ENCODE peak calls at places on chromosomes 12 and 14, in eight cellular contexts. One of them, this sample, is unnamed. For H3K27me3 and H3K9me3, the result is how much of the 10 kb centered on the place peaks cover.

GRCh38 chr12:28172434-28173030 is 17.7 kb upstream of the CCDC91 start:
- DNase-seq in DND-41: peak
- DNase-seq in fibroblast of lung: peak
- DNase-seq in body of pancreas: peak
- DNase-seq in lower lobe of right lung: no peak
- DNase-seq in spleen: no peak
- DNase-seq in suprapubic skin: no peak
- DNase-seq in tibial artery: no peak
- DNase-seq in this sample: peak

GRCh38 chr14:105883066-105884005 is 357.0 kb downstream of the TMEM121 start:
- DNase-seq in DND-41: no peak
- DNase-seq in fibroblast of lung: no peak
- DNase-seq in body of pancreas: no peak
- DNase-seq in lower lobe of right lung: peak
- DNase-seq in spleen: peak
- DNase-seq in suprapubic skin: peak
- DNase-seq in tibial artery: peak
- DNase-seq in this sample: no peak

GRCh38 chr14:94109915-94110250 is 653 bp upstream of the IFI27 start:
- DNase-seq in DND-41: no peak
- DNase-seq in fibroblast of lung: no peak
- DNase-seq in body of pancreas: no peak
- DNase-seq in lower lobe of right lung: no peak
- DNase-seq in spleen: no peak
- DNase-seq in suprapubic skin: no peak
- DNase-seq in tibial artery: no peak
- DNase-seq in this sample: no peak

GRCh38 chr14:95901014-95901413 is 24.4 kb downstream of the TUNAR start:
- DNase-seq in DND-41: no peak
- DNase-seq in fibroblast of lung: no peak
- DNase-seq in body of pancreas: no peak
- DNase-seq in lower lobe of right lung: no peak
- DNase-seq in spleen: no peak
- DNase-seq in suprapubic skin: peak
- DNase-seq in tibial artery: no peak
- DNase-seq in this sample: no peak

GRCh38 chr12:54030889-54031860 is 1.7 kb upstream of the HOXC5 start:
- DNase-seq in DND-41: no peak
- DNase-seq in fibroblast of lung: peak
- DNase-seq in body of pancreas: no peak
- DNase-seq in lower lobe of right lung: no peak
- DNase-seq in spleen: peak
- DNase-seq in suprapubic skin: no peak
- DNase-seq in tibial artery: peak
- DNase-seq in this sample: no peak

GRCh38 chr14:106268013-106268727 is 741.8 kb downstream of the TMEM121 start:
- DNase-seq in DND-41: peak
- DNase-seq in fibroblast of lung: no peak
- DNase-seq in body of pancreas: no peak
- DNase-seq in lower lobe of right lung: peak
- DNase-seq in spleen: peak
- DNase-seq in suprapubic skin: no peak
- DNase-seq in tibial artery: no peak
- DNase-seq in this sample: no peak

GRCh38 chr12:49049566-49050224 is 10.9 kb downstream of the KMT2D start:
- DNase-seq in DND-41: no peak
- DNase-seq in fibroblast of lung: peak
- DNase-seq in body of pancreas: no peak
- DNase-seq in lower lobe of right lung: peak
- DNase-seq in spleen: peak
- DNase-seq in suprapubic skin: no peak
- DNase-seq in tibial artery: no peak
- DNase-seq in this sample: no peak

GRCh38 chr12:115163710-115164109 is 479.7 kb upstream of the TBX3 start:
- DNase-seq in DND-41: no peak
- DNase-seq in fibroblast of lung: no peak
- DNase-seq in body of pancreas: no peak
- DNase-seq in lower lobe of right lung: no peak
- DNase-seq in spleen: no peak
- DNase-seq in suprapubic skin: no peak
- DNase-seq in tibial artery: no peak
- DNase-seq in this sample: no peak

GRCh38 chr14:91968280-91968679 is 20.8 kb upstream of the FBLN5 start:
- DNase-seq in DND-41: no peak
- DNase-seq in fibroblast of lung: no peak
- DNase-seq in body of pancreas: no peak
- DNase-seq in lower lobe of right lung: no peak
- DNase-seq in spleen: no peak
- DNase-seq in suprapubic skin: no peak
- DNase-seq in tibial artery: no peak
- DNase-seq in this sample: no peak

GRCh38 chr12:99450231-99450630 is 197.3 kb upstream of the GARIN6 start:
- DNase-seq in DND-41: no peak
- DNase-seq in fibroblast of lung: no peak
- DNase-seq in body of pancreas: no peak
- DNase-seq in lower lobe of right lung: no peak
- DNase-seq in spleen: no peak
- DNase-seq in suprapubic skin: no peak
- DNase-seq in tibial artery: no peak
- DNase-seq in this sample: no peak

GRCh38 chr14:75979071-75979571 is 2.7 kb downstream of the TGFB3 start:
- DNase-seq in DND-41: peak
- DNase-seq in fibroblast of lung: peak
- DNase-seq in body of pancreas: peak
- DNase-seq in lower lobe of right lung: no peak
- DNase-seq in spleen: peak
- DNase-seq in suprapubic skin: no peak
- DNase-seq in tibial artery: no peak
- DNase-seq in this sample: peak

GRCh38 chr14:23240661-23241060 is 2.9 kb downstream of the RNF212B start:
- DNase-seq in DND-41: no peak
- DNase-seq in fibroblast of lung: no peak
- DNase-seq in body of pancreas: no peak
- DNase-seq in lower lobe of right lung: no peak
- DNase-seq in spleen: no peak
- DNase-seq in suprapubic skin: no peak
- DNase-seq in tibial artery: no peak
- DNase-seq in this sample: no peak

GRCh38 chr14:104367811-104368750 is 211.5 kb upstream of the C14orf180 start:
- DNase-seq in DND-41: no peak
- DNase-seq in fibroblast of lung: no peak
- DNase-seq in body of pancreas: no peak
- DNase-seq in lower lobe of right lung: peak
- DNase-seq in spleen: no peak
- DNase-seq in suprapubic skin: no peak
- DNase-seq in tibial artery: no peak
- DNase-seq in this sample: no peak

GRCh38 chr14:37142835-37143499 is 29.4 kb downstream of the SLC25A21 start:
- DNase-seq in DND-41: no peak
- DNase-seq in fibroblast of lung: peak
- DNase-seq in body of pancreas: no peak
- DNase-seq in lower lobe of right lung: no peak
- DNase-seq in spleen: no peak
- DNase-seq in suprapubic skin: no peak
- DNase-seq in tibial artery: no peak
- DNase-seq in this sample: peak

GRCh38 chr14:92944976-92945375 is 22.0 kb downstream of the CHGA start:
- DNase-seq in DND-41: no peak
- DNase-seq in fibroblast of lung: no peak
- DNase-seq in body of pancreas: no peak
- DNase-seq in lower lobe of right lung: no peak
- DNase-seq in spleen: no peak
- DNase-seq in suprapubic skin: no peak
- DNase-seq in tibial artery: no peak
- DNase-seq in this sample: no peak

GRCh38 chr12:123757555-123757954 is 4.5 kb upstream of the DNAH10 start:
- DNase-seq in DND-41: no peak
- DNase-seq in fibroblast of lung: peak
- DNase-seq in body of pancreas: peak
- DNase-seq in lower lobe of right lung: no peak
- DNase-seq in spleen: no peak
- DNase-seq in suprapubic skin: no peak
- DNase-seq in tibial artery: peak
- DNase-seq in this sample: no peak

GRCh38 chr14:39302124-39302810 is 68.6 kb downstream of the MIA2 start:
- DNase-seq in DND-41: no peak
- DNase-seq in fibroblast of lung: no peak
- DNase-seq in body of pancreas: no peak
- DNase-seq in lower lobe of right lung: no peak
- DNase-seq in spleen: no peak
- DNase-seq in suprapubic skin: no peak
- DNase-seq in tibial artery: no peak
- DNase-seq in this sample: no peak

GRCh38 chr12:67598598-67598997 is 49.9 kb upstream of the DYRK2 start:
- DNase-seq in DND-41: no peak
- DNase-seq in fibroblast of lung: no peak
- DNase-seq in body of pancreas: no peak
- DNase-seq in lower lobe of right lung: no peak
- DNase-seq in spleen: no peak
- DNase-seq in suprapubic skin: no peak
- DNase-seq in tibial artery: no peak
- DNase-seq in this sample: no peak

GRCh38 chr12:57110189-57111045 is 745 bp downstream of the STAT6 start:
- DNase-seq in DND-41: peak
- DNase-seq in fibroblast of lung: peak
- DNase-seq in body of pancreas: peak
- DNase-seq in lower lobe of right lung: peak
- DNase-seq in spleen: peak
- DNase-seq in suprapubic skin: peak
- DNase-seq in tibial artery: peak
- DNase-seq in this sample: peak

GRCh38 chr14:42192659-42193425 is 586.2 kb downstream of the LRFN5 start:
- DNase-seq in DND-41: no peak
- DNase-seq in fibroblast of lung: peak
- DNase-seq in body of pancreas: no peak
- DNase-seq in lower lobe of right lung: no peak
- DNase-seq in spleen: no peak
- DNase-seq in suprapubic skin: no peak
- DNase-seq in tibial artery: no peak
- DNase-seq in this sample: peak

GRCh38 chr14:23033801-23034497 is 751 bp downstream of the PSMB5 start:
- DNase-seq in DND-41: no peak
- DNase-seq in fibroblast of lung: no peak
- DNase-seq in body of pancreas: no peak
- DNase-seq in lower lobe of right lung: no peak
- DNase-seq in spleen: no peak
- DNase-seq in suprapubic skin: no peak
- DNase-seq in tibial artery: no peak
- DNase-seq in this sample: peak

GRCh38 chr12:2856901-2857495 is at the start of gene TEX52:
- DNase-seq in DND-41: no peak
- DNase-seq in fibroblast of lung: no peak
- DNase-seq in body of pancreas: no peak
- DNase-seq in lower lobe of right lung: no peak
- DNase-seq in spleen: peak
- DNase-seq in suprapubic skin: no peak
- DNase-seq in tibial artery: no peak
- DNase-seq in this sample: no peak

GRCh38 chr12:85527192-85527591 is 247.2 kb downstream of the ALX1 start:
- DNase-seq in DND-41: no peak
- DNase-seq in fibroblast of lung: no peak
- DNase-seq in body of pancreas: no peak
- DNase-seq in lower lobe of right lung: no peak
- DNase-seq in spleen: no peak
- DNase-seq in suprapubic skin: no peak
- DNase-seq in tibial artery: no peak
- DNase-seq in this sample: no peak

GRCh38 chr14:40623641-40624040 is 983.0 kb upstream of the LRFN5 start:
- DNase-seq in DND-41: no peak
- DNase-seq in fibroblast of lung: no peak
- DNase-seq in body of pancreas: no peak
- DNase-seq in lower lobe of right lung: no peak
- DNase-seq in spleen: no peak
- DNase-seq in suprapubic skin: no peak
- DNase-seq in tibial artery: no peak
- DNase-seq in this sample: no peak

DNA sequence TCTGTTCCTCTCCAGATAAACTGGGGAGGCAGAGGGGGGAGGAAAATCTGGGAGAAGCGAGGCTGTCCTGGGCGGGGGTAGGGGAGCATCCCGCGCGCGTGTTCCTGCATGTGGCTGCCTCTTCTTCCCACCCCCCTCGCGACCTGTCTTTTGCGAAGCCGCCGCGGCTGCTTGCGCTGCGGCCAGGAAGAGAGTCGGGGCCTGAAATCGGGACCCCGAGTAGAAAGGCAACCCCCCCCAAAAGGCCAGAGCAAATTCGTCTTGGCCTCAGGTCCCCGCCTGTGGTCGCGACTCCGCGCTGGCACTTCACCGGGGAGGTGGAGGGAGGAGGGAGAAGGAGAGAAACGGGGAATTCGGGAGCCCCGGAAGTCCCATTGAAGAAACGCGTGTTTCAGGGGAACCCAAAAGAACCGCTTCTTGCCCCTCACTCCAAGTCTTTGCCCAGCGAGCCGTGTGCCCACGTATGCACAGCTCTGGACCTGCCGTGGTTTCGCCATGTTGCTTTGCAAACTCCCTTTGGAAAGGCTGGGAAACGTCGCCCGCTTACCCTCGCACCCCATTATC is 916 bp downstream of the CCND2 start:
- DNase-seq in DND-41: peak
- DNase-seq in fibroblast of lung: peak
- DNase-seq in body of pancreas: no peak
- DNase-seq in lower lobe of right lung: no peak
- DNase-seq in spleen: peak
- DNase-seq in suprapubic skin: no peak
- DNase-seq in tibial artery: no peak
- DNase-seq in this sample: peak
- H3K27me3 ChIP-seq in DND-41: half or more
- H3K27me3 ChIP-seq in fibroblast of lung: half or more
- H3K27me3 ChIP-seq in body of pancreas: under half
- H3K27me3 ChIP-seq in lower lobe of right lung: under half
- H3K27me3 ChIP-seq in spleen: under half
- H3K27me3 ChIP-seq in suprapubic skin: half or more
- H3K27me3 ChIP-seq in tibial artery: under half
- H3K27me3 ChIP-seq in this sample: under half

GRCh38 chr12:71436696-71437095 is 2.9 kb upstream of the LGR5 start:
- DNase-seq in DND-41: no peak
- DNase-seq in fibroblast of lung: no peak
- DNase-seq in body of pancreas: no peak
- DNase-seq in lower lobe of right lung: no peak
- DNase-seq in spleen: no peak
- DNase-seq in suprapubic skin: no peak
- DNase-seq in tibial artery: no peak
- DNase-seq in this sample: no peak
- H3K9me3 ChIP-seq in DND-41: under half
- H3K9me3 ChIP-seq in fibroblast of lung: under half
- H3K9me3 ChIP-seq in body of pancreas: under half
- H3K9me3 ChIP-seq in lower lobe of right lung: under half
- H3K9me3 ChIP-seq in spleen: under half
- H3K9me3 ChIP-seq in suprapubic skin: under half
- H3K9me3 ChIP-seq in tibial artery: under half
- H3K9me3 ChIP-seq in this sample: under half

GRCh38 chr14:102505775-102506598 is 3.6 kb downstream of the ANKRD9 start:
- DNase-seq in DND-41: no peak
- DNase-seq in fibroblast of lung: no peak
- DNase-seq in body of pancreas: no peak
- DNase-seq in lower lobe of right lung: no peak
- DNase-seq in spleen: no peak
- DNase-seq in suprapubic skin: no peak
- DNase-seq in tibial artery: no peak
- DNase-seq in this sample: no peak
- H3K27ac ChIP-seq in DND-41: no peak
- H3K27ac ChIP-seq in fibroblast of lung: no peak
- H3K27ac ChIP-seq in body of pancreas: no peak
- H3K27ac ChIP-seq in lower lobe of right lung: no peak
- H3K27ac ChIP-seq in spleen: no peak
- H3K27ac ChIP-seq in suprapubic skin: no peak
- H3K27ac ChIP-seq in tibial artery: no peak
- H3K27ac ChIP-seq in this sample: no peak

GRCh38 chr12:51817027-51817953 is 31.2 kb downstream of the FIGNL2 start:
- DNase-seq in DND-41: no peak
- DNase-seq in fibroblast of lung: no peak
- DNase-seq in body of pancreas: no peak
- DNase-seq in lower lobe of right lung: no peak
- DNase-seq in spleen: no peak
- DNase-seq in suprapubic skin: no peak
- DNase-seq in tibial artery: no peak
- DNase-seq in this sample: no peak
- H3K27me3 ChIP-seq in DND-41: under half
- H3K27me3 ChIP-seq in fibroblast of lung: under half
- H3K27me3 ChIP-seq in body of pancreas: under half
- H3K27me3 ChIP-seq in lower lobe of right lung: under half
- H3K27me3 ChIP-seq in spleen: under half
- H3K27me3 ChIP-seq in suprapubic skin: under half
- H3K27me3 ChIP-seq in tibial artery: under half
- H3K27me3 ChIP-seq in this sample: under half